ENCODE peak calls at places on chromosomes 4 and X, in eight cellular contexts. S is endodermal cell, F is SK-N-MC, P is PC-3, U is HepG2, K is mammary epithelial cell, J is colonic mucosa, Q is neuronal stem cell. V is an unnamed sample. For H3K36me3, the result is how much of the 10 kb centered on the place peaks cover.

GRCh38 chrX:21666679-21667078 is 8.5 kb upstream of the KLHL34 start:
- DNase-seq in S (no peak), P (peak), U (no peak), F (no peak), Q (no peak), J (no peak), K (peak), V (no peak)

GRCh38 chr4:152523731-152524130 is 12.2 kb downstream of the FBXW7 start:
- DNase-seq in P (no peak), U (no peak), K (no peak), J (no peak), S (no peak), Q (no peak), F (no peak), V (no peak)

GRCh38 chrX:105646592-105647372 is 175.6 kb upstream of the NRK start:
- DNase-seq in K (no peak), U (no peak), F (no peak), S (no peak), P (no peak), Q (no peak), J (no peak), V (no peak)

GRCh38 chr4:931194-931959 is 739 bp downstream of the GAK start:
- DNase-seq in Q (no peak), K (peak), F (no peak), J (peak), S (no peak), U (peak), P (no peak), V (peak)

GRCh38 chrX:1491851-1492349 is 39.2 kb upstream of the ASMTL start:
- DNase-seq in K (no peak), P (peak), S (peak), Q (peak), U (peak), F (no peak), J (no peak), V (no peak)

GRCh38 chrX:39261446-39262147 is 460.3 kb downstream of the MID1IP1 start:
- DNase-seq in K (peak), J (no peak), F (no peak), P (peak), Q (peak), U (peak), S (peak), V (peak)

GRCh38 chr4:164357957-164358356 is 396.0 kb upstream of the SMIM31 start:
- DNase-seq in F (no peak), J (no peak), K (peak), S (no peak), U (no peak), P (no peak), Q (no peak), V (no peak)

GRCh38 chr4:83961575-83961974 is 425.7 kb downstream of the GPAT3 start:
- DNase-seq in Q (no peak), F (no peak), K (no peak), S (no peak), J (no peak), P (peak), U (no peak), V (peak)

GRCh38 chr4:37666625-37667071 is 19.5 kb downstream of the RELL1 start:
- DNase-seq in K (peak), P (peak), J (peak), Q (no peak), S (no peak), U (peak), F (no peak), V (peak)

GRCh38 chrX:85994228-85994627 is 53.1 kb downstream of the CHM start:
- DNase-seq in S (no peak), U (peak), J (no peak), K (no peak), F (no peak), P (no peak), Q (no peak), V (peak)

GRCh38 chrX:32893751-32894150 is 317.6 kb downstream of the DMD start:
- DNase-seq in F (no peak), U (no peak), K (peak), P (no peak), J (no peak), Q (no peak), S (no peak), V (no peak)

GRCh38 chrX:94492541-94492940 is 818.5 kb downstream of the FAM133A start:
- DNase-seq in J (no peak), K (no peak), P (no peak), S (peak), F (no peak), U (no peak), Q (peak), V (no peak)

GRCh38 chr4:94523617-94524016 is 71.9 kb downstream of the PDLIM5 start:
- DNase-seq in F (no peak), S (no peak), K (peak), P (peak), Q (no peak), U (no peak), J (no peak), V (peak)

DNA sequence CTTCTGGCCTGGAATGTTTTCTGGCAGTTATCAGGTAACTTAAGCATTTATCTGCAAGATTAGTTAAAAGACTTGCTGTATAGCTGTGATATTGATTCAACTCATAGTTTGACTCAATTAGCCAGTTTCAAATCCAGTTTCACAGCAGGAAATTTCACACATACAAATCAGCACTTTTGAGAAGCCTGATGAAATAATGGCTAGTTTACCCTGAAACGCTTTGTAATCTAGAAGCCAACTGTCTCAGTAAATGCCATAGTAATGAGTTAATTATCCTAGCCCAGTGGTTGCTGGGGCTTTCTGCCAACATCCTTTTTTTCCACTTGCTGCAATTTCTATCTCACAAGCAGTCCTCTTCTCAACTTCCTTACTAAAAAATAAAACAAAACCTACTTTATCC is 53.1 kb downstream of the ARHGEF38 start:
- DNase-seq in U (no peak), J (no peak), Q (no peak), K (peak), P (peak), F (no peak), S (no peak), V (peak)
- H3K9ac ChIP-seq in U (no peak), J (no peak), Q (no peak), K (no peak), P (no peak), F (no peak), S (no peak), V (no peak)

DNA sequence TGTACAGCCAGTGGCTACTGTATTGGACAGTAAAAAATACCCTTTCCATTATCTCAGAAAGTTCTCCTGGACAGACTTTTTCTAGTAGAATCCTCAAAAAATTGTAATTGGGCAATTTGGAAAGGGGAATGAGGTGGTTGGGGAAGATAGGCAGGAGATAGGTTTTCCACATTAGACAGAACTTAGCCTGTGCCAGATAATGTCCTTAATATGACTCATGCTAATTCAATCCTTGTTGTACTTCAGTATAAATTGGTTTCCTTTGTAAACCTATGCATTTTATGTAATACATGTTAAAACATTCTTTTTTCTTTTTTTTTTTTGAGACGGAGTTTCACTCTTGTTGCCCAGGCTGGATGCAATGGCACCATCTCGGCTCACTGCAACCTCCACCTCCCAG is 8.9 kb downstream of the EIF4E start:
- DNase-seq in P (peak), J (no peak), K (peak), U (no peak), S (no peak), Q (no peak), F (no peak), V (peak)
- H3K36me3 ChIP-seq in P (under half), J (under half), K (under half), U (under half), S (half or more), Q (under half), F (half or more), V (under half)

GRCh38 chr4:6288871-6289270 is 19.2 kb downstream of the WFS1 start:
- DNase-seq in P (no peak), F (no peak), U (no peak), Q (no peak), K (no peak), J (no peak), S (no peak), V (no peak)
- H3K9ac ChIP-seq in P (no peak), F (no peak), U (no peak), Q (peak), K (no peak), J (no peak), S (no peak), V (no peak)

GRCh38 chrX:53211391-53211978 is 13.5 kb downstream of the KDM5C start:
- DNase-seq in S (no peak), U (no peak), P (peak), F (no peak), Q (no peak), J (no peak), K (peak), V (no peak)
- H3K36me3 ChIP-seq in S (half or more), U (half or more), P (half or more), F (half or more), Q (under half), J (half or more), K (under half), V (half or more)

GRCh38 chr4:59553739-59554126 is 1646.4 kb upstream of the ADGRL3 start:
- DNase-seq in S (no peak), Q (no peak), J (no peak), U (no peak), P (peak), F (peak), K (peak), V (peak)
- H3K9ac ChIP-seq in S (no peak), Q (no peak), J (no peak), U (no peak), P (peak), F (peak), K (no peak), V (peak)

DNA sequence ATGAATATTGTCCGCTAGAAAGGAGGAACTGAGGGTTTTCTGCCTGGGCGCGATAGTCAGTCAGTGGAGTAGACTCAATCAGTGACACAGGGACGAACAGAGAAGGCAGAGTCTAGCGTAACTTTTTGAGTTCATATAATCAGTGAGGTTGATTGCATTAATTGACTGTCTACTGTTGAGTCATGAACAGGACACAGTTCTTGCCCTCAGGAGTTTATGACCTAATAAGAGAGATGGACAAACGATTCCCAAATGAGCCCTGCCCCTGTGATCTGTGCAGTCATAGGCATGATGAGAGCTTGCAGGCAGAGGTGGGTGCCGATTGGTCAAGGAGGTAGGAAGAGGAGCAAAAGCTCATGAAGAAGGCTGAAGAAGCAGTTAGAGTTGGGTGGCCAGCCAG is 57.1 kb downstream of the ADD1 start:
- DNase-seq in Q (no peak), F (no peak), S (no peak), K (no peak), J (no peak), U (no peak), P (no peak), V (no peak)
- H3K36me3 ChIP-seq in Q (half or more), F (half or more), S (half or more), K (under half), J (under half), U (half or more), P (under half), V (half or more)

GRCh38 chr4:10688827-10689226 is 4.3 kb upstream of the CLNK start:
- DNase-seq in F (no peak), J (no peak), Q (no peak), S (no peak), P (no peak), K (no peak), U (no peak), V (no peak)
- H3K9ac ChIP-seq in F (no peak), J (no peak), Q (no peak), S (no peak), P (no peak), K (no peak), U (no peak), V (no peak)

GRCh38 chrX:154449618-154450017 is 5.7 kb downstream of the FAM50A start:
- DNase-seq in K (no peak), Q (no peak), S (no peak), P (no peak), U (no peak), J (no peak), F (no peak), V (no peak)
- H3K36me3 ChIP-seq in K (under half), Q (under half), S (under half), P (under half), U (under half), J (under half), F (under half), V (under half)

GRCh38 chr4:108556166-108556565 is 64.2 kb upstream of the RPL34 start:
- DNase-seq in P (no peak), S (no peak), U (no peak), F (no peak), K (no peak), Q (no peak), J (no peak), V (no peak)
- H3K9ac ChIP-seq in P (no peak), S (no peak), U (no peak), F (no peak), K (no peak), Q (no peak), J (no peak), V (no peak)

GRCh38 chr4:80049813-80050534 is 23.1 kb downstream of the ANTXR2 start:
- DNase-seq in U (no peak), S (no peak), J (no peak), P (no peak), F (no peak), K (no peak), Q (no peak), V (no peak)
- H3K36me3 ChIP-seq in U (under half), S (under half), J (under half), P (under half), F (under half), K (under half), Q (under half), V (under half)